ENCODE peak calls at places on chromosomes 1 and 21, in four cellular contexts. C, W, J and E are unnamed samples.
A peak's percentile ranks its signal among the peaks of the same experiment; 100 is the strongest.

GRCh38 chr1:204267191-204267601 is 53.4 kb upstream of the GOLT1A start:
- DNase-seq in C (no peak), W (no peak), J (no peak), E (no peak)

GRCh38 chr21:21387891-21388290 is 389.7 kb downstream of the NCAM2 start:
- DNase-seq in J (no peak), W (no peak), C (no peak), E (no peak)

GRCh38 chr1:224700915-224701531 is 84.9 kb downstream of the CNIH3 start:
- DNase-seq in C (no peak), W (peak; percentile 12), J (no peak), E (peak; percentile 44)

GRCh38 chr1:112002525-112002924 is 13.1 kb upstream of the KCND3 start:
- DNase-seq in J (no peak), W (no peak), C (no peak), E (no peak)

GRCh38 chr1:6743189-6744101 is 41.8 kb upstream of the CAMTA1 start:
- DNase-seq in W (no peak), J (peak; percentile 63), C (no peak), E (no peak)

GRCh38 chr1:154361357-154361756 is 36.0 kb downstream of the ATP8B2 start:
- DNase-seq in C (no peak), J (no peak), W (no peak), E (no peak)

GRCh38 chr1:100883963-100884362 is 10.7 kb downstream of the EXTL2 start:
- DNase-seq in W (no peak), J (no peak), C (no peak), E (no peak)

GRCh38 chr1:205066221-205066818 is 17.9 kb downstream of the TMEM81 start:
- DNase-seq in J (peak; percentile 55), W (no peak), C (no peak), E (peak; percentile 42)

GRCh38 chr21:29164330-29164942 is 34.0 kb downstream of the MAP3K7CL start:
- DNase-seq in W (peak; percentile 9), J (no peak), C (no peak), E (peak; percentile 28)

GRCh38 chr1:48202030-48202752 is 20.3 kb upstream of the SLC5A9 start:
- DNase-seq in J (peak; percentile 85), W (peak; percentile 69), C (peak; percentile 48), E (peak; percentile 63)

GRCh38 chr1:202998836-202999750 is 8.1 kb upstream of the TMEM183A start:
- DNase-seq in C (peak; percentile 48), W (peak; percentile 35), J (peak; percentile 72), E (peak; percentile 45)

GRCh38 chr1:228081578-228082259 is 789 bp upstream of the ARF1 start:
- DNase-seq in C (no peak), J (no peak), W (peak; percentile 66), E (peak; percentile 66)

GRCh38 chr21:35257413-35257812 is 208.3 kb upstream of the RUNX1 start:
- DNase-seq in C (no peak), J (peak; percentile 84), W (no peak), E (no peak)

GRCh38 chr1:46489638-46490602 is at the start of gene DMBX1:
- DNase-seq in W (no peak), J (no peak), C (peak; percentile 15), E (peak; percentile 86)

GRCh38 chr1:46805755-46806154 is 6.9 kb downstream of the CYP4B1 start:
- DNase-seq in J (no peak), C (no peak), W (no peak), E (no peak)

GRCh38 chr1:10791117-10791951 is 5.1 kb downstream of the CASZ1 start:
- DNase-seq in W (no peak), C (no peak), J (no peak), E (no peak)

GRCh38 chr1:209547626-209548025 is 35.9 kb upstream of the CAMK1G start:
- DNase-seq in C (no peak), W (no peak), J (no peak), E (no peak)

GRCh38 chr1:177525176-177525575 is 354.4 kb downstream of the BRINP2 start:
- DNase-seq in J (no peak), W (no peak), C (no peak), E (no peak)

GRCh38 chr21:38646213-38646837 is 148.0 kb upstream of the ERG start:
- DNase-seq in J (no peak), C (no peak), W (no peak), E (no peak)